ENCODE peak calls at places on chromosomes 1 and 21, in nine cellular contexts. Q is uterus, A is hepatocyte, X is osteoblast, D is cardiac fibroblast, K is cardiac muscle cell, C is right atrium auricular region, G is breast epithelium, S is left lung. P is an unnamed sample.

GRCh38 chr1:14108356-14109275 is 408.6 kb downstream of the PRDM2 start:
- DNase-seq in G (no peak), A (peak), K (no peak), X (no peak), C (no peak), Q (no peak), D (peak), S (no peak), P (no peak)

GRCh38 chr1:84073266-84073665 is 70.8 kb upstream of the PRKACB start:
- DNase-seq in Q (no peak), A (no peak), K (peak), S (no peak), X (no peak), G (no peak), D (peak), C (no peak), P (no peak)

GRCh38 chr1:83905315-83905907 is 93.5 kb downstream of the TTLL7 start:
- DNase-seq in Q (no peak), A (peak), D (peak), K (peak), G (no peak), C (no peak), S (no peak), X (peak), P (no peak)

GRCh38 chr1:225877570-225877969 is 4.6 kb downstream of the TMEM63A start:
- DNase-seq in Q (peak), X (peak), D (peak), S (no peak), G (peak), C (peak), A (peak), K (peak), P (no peak)

GRCh38 chr1:25519624-25520023 is 23.8 kb upstream of the LDLRAP1 start:
- DNase-seq in S (no peak), D (no peak), X (peak), A (no peak), C (no peak), K (peak), G (no peak), Q (no peak), P (no peak)

GRCh38 chr1:30888391-30888790 is 20.2 kb downstream of the SDC3 start:
- DNase-seq in A (peak), K (peak), C (peak), D (peak), G (peak), Q (peak), X (peak), S (no peak), P (no peak)

GRCh38 chr21:42039911-42040351 is 29.8 kb upstream of the ZBTB21 start:
- DNase-seq in X (no peak), K (peak), G (no peak), Q (peak), C (no peak), D (peak), A (peak), S (peak), P (no peak)

GRCh38 chr1:41810446-41810845 is 108.3 kb downstream of the HIVEP3 start:
- DNase-seq in K (peak), C (no peak), S (no peak), A (peak), X (no peak), G (no peak), D (peak), Q (no peak), P (no peak)

GRCh38 chr1:56901720-56902119 is 47.1 kb downstream of the C8A start:
- DNase-seq in A (peak), G (no peak), Q (no peak), X (no peak), C (no peak), S (no peak), D (peak), K (peak), P (no peak)

GRCh38 chr1:112396668-112397025 is 633 bp downstream of the CTTNBP2NL start:
- DNase-seq in D (peak), X (no peak), A (peak), Q (no peak), C (no peak), K (peak), S (no peak), G (no peak), P (no peak)

GRCh38 chr1:204673909-204674701 is 11.4 kb downstream of the LRRN2 start:
- DNase-seq in S (no peak), G (no peak), C (no peak), X (peak), A (no peak), Q (no peak), K (no peak), D (no peak), P (no peak)

GRCh38 chr1:239912471-239912870 is 179.2 kb upstream of the FMN2 start:
- DNase-seq in S (no peak), X (no peak), D (peak), Q (no peak), A (no peak), K (no peak), C (no peak), G (no peak), P (no peak)

GRCh38 chr1:156571261-156571958 is 955 bp downstream of the IQGAP3 start:
- DNase-seq in X (peak), C (no peak), Q (no peak), S (no peak), G (no peak), A (peak), D (peak), K (peak), P (no peak)

GRCh38 chr1:26468911-26469310 is 3.3 kb upstream of the HMGN2 start:
- DNase-seq in K (no peak), A (no peak), G (no peak), C (no peak), D (no peak), X (no peak), S (peak), Q (no peak), P (peak)

GRCh38 chr1:48947761-48948537 is 171.3 kb upstream of the BEND5 start:
- DNase-seq in X (no peak), D (no peak), G (no peak), A (no peak), S (no peak), C (no peak), Q (no peak), K (no peak), P (no peak)

GRCh38 chr1:206075786-206076725 is 23.1 kb downstream of the RHEX start:
- DNase-seq in X (no peak), A (peak), K (no peak), Q (no peak), G (no peak), S (no peak), D (peak), C (no peak), P (no peak)

GRCh38 chr1:38047603-38048146 is 1.1 kb upstream of the POU3F1 start:
- DNase-seq in A (no peak), D (peak), K (peak), S (no peak), G (no peak), C (no peak), X (peak), Q (no peak), P (no peak)

GRCh38 chr1:65063025-65063424 is 85.0 kb upstream of the AK4 start:
- DNase-seq in D (no peak), S (no peak), X (no peak), K (no peak), Q (no peak), C (no peak), A (no peak), G (no peak), P (no peak)

GRCh38 chr1:246530482-246530881 is 23.4 kb upstream of the SMYD3 start:
- DNase-seq in D (no peak), C (no peak), S (no peak), G (no peak), K (no peak), Q (no peak), A (no peak), X (no peak), P (no peak)

GRCh38 chr1:167618789-167619188 is 11.2 kb upstream of the RCSD1 start:
- DNase-seq in D (no peak), G (no peak), Q (no peak), S (no peak), X (no peak), C (no peak), K (no peak), A (no peak), P (no peak)

GRCh38 chr1:90710579-90711536 is 6.2 kb downstream of the BARHL2 start:
- DNase-seq in S (peak), Q (no peak), X (peak), A (no peak), K (no peak), C (no peak), G (no peak), D (no peak), P (no peak)

GRCh38 chr1:218250492-218250891 is 34.6 kb upstream of the RRP15 start:
- DNase-seq in S (no peak), D (no peak), G (no peak), K (no peak), Q (no peak), C (no peak), X (no peak), A (no peak), P (no peak)
- TF ChIP-seq CTCF in S (no peak), D (peak), G (no peak), K (peak), Q (no peak), C (no peak), X (peak), A (no peak), P (no peak)

GRCh38 chr1:97017895-97018294 is 296.3 kb downstream of the PTBP2 start:
- DNase-seq in C (no peak), G (no peak), S (no peak), X (no peak), A (peak), K (no peak), D (no peak), Q (no peak), P (no peak)
- TF ChIP-seq CTCF in C (no peak), G (no peak), S (no peak), X (no peak), A (peak), K (no peak), D (no peak), Q (no peak), P (no peak)

DNA sequence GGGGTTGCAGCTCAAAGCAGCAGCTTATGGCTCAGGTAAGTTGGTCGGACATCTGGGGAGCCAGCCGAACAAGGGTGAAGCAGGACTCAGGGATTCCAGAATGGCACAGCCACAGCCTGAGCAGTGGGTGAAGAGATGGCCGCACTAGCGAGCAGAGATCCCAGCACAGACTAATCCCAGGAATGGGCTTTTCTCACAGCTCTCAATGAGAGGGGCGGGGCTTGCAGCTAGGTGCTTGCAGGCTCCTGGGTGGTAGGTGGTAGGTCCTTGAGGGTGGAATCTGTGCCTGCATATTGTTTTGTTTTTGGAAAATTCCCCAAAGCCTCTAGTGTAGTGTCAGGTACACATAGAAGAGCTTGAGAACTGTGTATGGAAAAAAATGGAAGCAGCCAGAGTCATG is 9.0 kb downstream of the KIAA0040 start:
- DNase-seq in D (no peak), S (no peak), X (no peak), G (no peak), Q (no peak), K (no peak), C (no peak), A (no peak), P (no peak)
- TF ChIP-seq CTCF in D (no peak), S (no peak), X (no peak), G (no peak), Q (no peak), K (no peak), C (no peak), A (no peak), P (no peak)

GRCh38 chr1:243946946-243947345 is 96.9 kb upstream of the AKT3 start:
- DNase-seq in S (no peak), C (no peak), Q (no peak), K (peak), A (no peak), D (peak), G (no peak), X (no peak), P (no peak)
- TF ChIP-seq CTCF in S (no peak), C (no peak), Q (peak), K (peak), A (no peak), D (peak), G (no peak), X (peak), P (no peak)

GRCh38 chr1:214551052-214551435 is 358 bp downstream of the PTPN14 start:
- DNase-seq in A (peak), C (no peak), S (peak), D (no peak), Q (peak), K (no peak), G (peak), X (peak), P (peak)

GRCh38 chr1:214553142-214553710 is 1.8 kb upstream of the PTPN14 start:
- DNase-seq in Q (no peak), X (peak), D (no peak), K (no peak), S (no peak), G (no peak), C (no peak), A (no peak), P (no peak)

GRCh38 chr1:214550339-214551051 is 907 bp downstream of the PTPN14 start:
- DNase-seq in C (no peak), A (no peak), K (no peak), Q (peak), G (no peak), D (no peak), X (peak), S (no peak), P (no peak)

GRCh38 chr1:214552174-214552608 is 789 bp upstream of the PTPN14 start:
- DNase-seq in G (peak), D (peak), X (peak), A (peak), C (peak), K (peak), Q (peak), S (peak), P (peak)

DNA sequence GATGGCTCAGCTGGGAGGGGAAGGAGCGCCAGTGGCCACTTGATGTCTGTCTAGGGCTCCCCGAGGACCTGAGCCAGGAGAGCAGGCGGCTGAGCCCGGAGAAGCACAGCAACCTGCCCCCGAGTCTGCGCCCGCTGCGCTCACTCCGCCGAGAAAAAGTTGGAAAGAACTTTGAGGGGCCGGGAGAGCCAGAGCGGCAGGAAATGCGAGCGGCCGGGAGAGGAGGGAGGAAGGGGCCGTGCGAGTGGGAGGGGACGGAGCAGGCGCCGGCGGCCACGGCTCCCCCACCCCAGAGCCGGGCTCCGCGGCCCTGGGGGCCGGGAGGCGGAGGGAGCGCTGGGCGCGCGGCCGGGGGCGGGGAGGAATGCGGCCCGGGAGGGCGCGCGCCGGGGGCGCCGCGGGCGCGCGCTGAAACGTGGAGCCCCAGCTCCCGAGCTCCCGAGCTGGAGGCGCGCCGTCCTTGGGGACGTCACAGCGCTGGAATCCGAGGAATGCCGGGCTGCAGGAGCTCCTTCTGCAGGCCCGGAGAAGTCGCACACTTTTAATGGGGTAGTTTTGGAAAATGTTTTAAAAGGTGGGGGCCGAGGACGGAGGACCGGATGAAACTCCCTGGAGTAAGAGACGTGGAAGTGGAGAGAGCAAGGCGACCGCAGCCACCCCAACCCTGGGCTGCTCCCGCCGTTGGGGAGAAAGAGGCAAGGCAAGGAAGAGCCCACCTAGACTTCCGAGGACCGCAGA is at the start of gene PTPN14:
- DNase-seq in S (peak), A (peak), C (peak), K (peak), D (peak), G (peak), Q (peak), X (peak), P (peak)
- TF ChIP-seq CTCF in S (no peak), A (peak), C (no peak), K (peak), D (peak), G (no peak), Q (peak), X (peak), P (peak)

DNA sequence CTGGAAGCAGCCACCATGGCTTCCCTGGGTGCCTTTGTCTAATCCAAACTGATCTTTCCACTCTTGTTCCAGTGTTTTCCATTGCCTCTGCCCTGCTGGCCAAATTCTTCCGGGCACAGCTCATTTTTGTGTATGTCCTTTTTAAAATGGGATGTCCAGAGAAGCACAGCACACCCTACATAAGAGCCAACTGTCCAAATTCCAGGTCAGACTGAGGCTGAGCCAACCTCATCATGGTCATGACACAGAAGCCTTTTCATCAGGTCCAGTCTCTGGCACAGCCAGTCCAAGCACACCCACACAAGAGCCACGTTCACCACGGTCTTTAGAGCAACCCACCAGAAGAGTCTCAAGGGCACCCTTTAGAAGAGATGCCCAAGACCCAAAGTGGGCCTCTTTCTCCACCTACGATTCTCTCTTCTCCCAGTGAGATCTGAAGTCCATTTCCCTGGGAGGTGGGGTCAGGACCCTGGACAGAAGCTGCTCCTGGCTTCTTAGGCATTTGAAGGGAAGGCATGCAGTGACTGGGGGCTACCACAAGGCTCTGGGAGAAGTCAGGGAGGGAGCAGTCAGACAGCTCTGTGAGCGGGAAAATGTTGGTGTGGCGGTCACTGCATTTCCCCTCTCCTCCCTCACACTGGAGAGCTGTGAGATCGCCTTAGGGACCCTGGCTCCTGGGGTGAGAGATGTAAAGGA is 53.2 kb downstream of the SYT2 start:
- DNase-seq in X (peak), K (peak), D (peak), G (no peak), Q (no peak), A (peak), S (no peak), C (no peak), P (no peak)
- TF ChIP-seq CTCF in X (peak), K (peak), D (no peak), G (no peak), Q (no peak), A (no peak), S (no peak), C (no peak), P (no peak)

GRCh38 chr1:64000021-64000420 is 203.4 kb upstream of the UBE2U start:
- DNase-seq in Q (no peak), C (no peak), S (no peak), D (peak), G (no peak), K (no peak), X (no peak), A (no peak), P (no peak)
- TF ChIP-seq CTCF in Q (no peak), C (no peak), S (no peak), D (no peak), G (no peak), K (no peak), X (no peak), A (no peak), P (no peak)

P was measured in suprapubic skin.